ENCODE peak calls at places on chromosomes 5 and 9, in four cellular contexts. P, H, A and I are unnamed samples.

GRCh38 chr5:112957970-112958773 is 18.4 kb upstream of the DCP2 start:
- DNase-seq in P (no peak), H (peak; percentile 98), A (no peak), I (no peak)

GRCh38 chr5:156474251-156474650 is 147.3 kb downstream of the SGCD start:
- DNase-seq in P (no peak), H (peak; percentile 73), A (no peak), I (no peak)

GRCh38 chr5:113273949-113274348 is 160.8 kb downstream of the TSSK1B start:
- DNase-seq in P (no peak), H (no peak), A (no peak), I (no peak)

GRCh38 chr9:19828586-19828985 is 39.7 kb upstream of the SLC24A2 start:
- DNase-seq in P (no peak), H (no peak), A (no peak), I (no peak)

GRCh38 chr9:33447404-33448158 is at the start of gene AQP3:
- DNase-seq in P (peak; percentile 73), H (no peak), A (peak; percentile 76), I (peak; percentile 45)

GRCh38 chr9:7086389-7086788 is 328.6 kb downstream of the KDM4C start:
- DNase-seq in P (no peak), H (no peak), A (no peak), I (no peak)

GRCh38 chr5:73673161-73673591 is 47.2 kb downstream of the ARHGEF28 start:
- DNase-seq in P (no peak), H (peak; percentile 90), A (no peak), I (no peak)

GRCh38 chr5:173331956-173332479 is 3.8 kb upstream of the STC2 start:
- DNase-seq in P (peak; percentile 46), H (peak; percentile 83), A (peak; percentile 59), I (peak; percentile 84)

GRCh38 chr9:18907927-18908625 is 124.9 kb downstream of the SAXO1 start:
- DNase-seq in P (no peak), H (no peak), A (no peak), I (no peak)

GRCh38 chr5:152246401-152246800 is 158.7 kb downstream of the NMUR2 start:
- DNase-seq in P (no peak), H (peak; percentile 3), A (no peak), I (peak; percentile 52)

GRCh38 chr9:6354072-6354686 is 26.0 kb downstream of the TPD52L3 start:
- DNase-seq in P (peak; percentile 2), H (peak; percentile 77), A (peak; percentile 16), I (no peak)

GRCh38 chr9:88460583-88461332 is 72.5 kb downstream of the SPIN1 start:
- DNase-seq in P (no peak), H (no peak), A (no peak), I (no peak)

GRCh38 chr9:109536859-109537258 is 38.8 kb upstream of the PTPN3 start:
- DNase-seq in P (no peak), H (no peak), A (no peak), I (no peak)

DNA sequence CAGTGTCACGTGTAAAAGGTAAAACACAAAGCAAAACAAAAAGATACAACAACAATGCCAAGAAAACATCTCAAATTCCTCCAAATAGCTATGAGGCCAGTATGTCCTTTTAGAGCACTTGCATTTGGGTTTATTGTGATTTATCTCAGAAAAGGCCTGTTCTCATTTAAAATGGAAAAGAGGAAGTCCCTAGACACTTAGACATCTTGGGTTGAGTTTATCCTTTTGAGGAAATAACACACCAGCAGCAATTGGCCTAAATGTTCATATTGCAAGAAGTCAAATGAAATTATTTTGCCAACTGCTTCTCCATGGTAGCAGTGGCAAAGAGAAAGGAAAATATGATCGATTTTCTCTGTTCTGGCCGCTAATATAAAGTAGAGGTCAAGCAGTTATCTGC is 43.6 kb upstream of the TRMT10B start:
- DNase-seq in P (no peak), H (no peak), A (no peak), I (no peak)
- TF ChIP-seq CTCF in P (no peak), H (no peak), A (no peak), I (no peak)

DNA sequence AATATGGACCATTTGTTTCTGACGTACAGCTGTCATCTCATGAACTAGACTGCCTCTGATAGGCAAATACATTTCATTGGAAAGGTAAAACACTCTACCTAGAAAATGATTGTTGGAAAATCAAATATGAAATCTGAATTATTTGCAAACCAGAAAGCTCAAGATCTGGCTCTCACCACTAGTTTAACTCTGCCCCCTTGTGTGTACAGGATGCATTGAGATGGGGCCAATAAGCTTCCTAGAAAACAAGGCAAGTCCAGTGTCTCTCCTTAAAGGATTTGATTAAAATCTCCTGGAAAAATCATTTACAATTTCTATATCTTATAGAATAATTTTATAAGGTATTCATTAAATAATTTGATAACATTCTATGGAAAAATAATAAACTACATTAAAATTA is 311.9 kb upstream of the ANKH start:
- DNase-seq in P (no peak), H (peak; percentile 6), A (no peak), I (no peak)
- TF ChIP-seq CTCF in P (no peak), H (peak; percentile 24), A (no peak), I (no peak)

GRCh38 chr9:124859803-124860581 is 1.8 kb downstream of the RPL35 start:
- DNase-seq in P (no peak), H (no peak), A (no peak), I (no peak)
- TF ChIP-seq CTCF in P (no peak), H (no peak), A (no peak), I (no peak)

GRCh38 chr5:148514344-148514743 is 130.6 kb downstream of the FBXO38 start:
- DNase-seq in P (no peak), H (no peak), A (no peak), I (no peak)

GRCh38 chr5:148512498-148512897 is 128.7 kb downstream of the FBXO38 start:
- DNase-seq in P (no peak), H (no peak), A (no peak), I (no peak)

GRCh38 chr5:148511832-148512347 is 128.1 kb downstream of the FBXO38 start:
- DNase-seq in P (no peak), H (no peak), A (no peak), I (no peak)

GRCh38 chr5:148507644-148508043 is 123.9 kb downstream of the FBXO38 start:
- DNase-seq in P (no peak), H (no peak), A (no peak), I (no peak)

DNA sequence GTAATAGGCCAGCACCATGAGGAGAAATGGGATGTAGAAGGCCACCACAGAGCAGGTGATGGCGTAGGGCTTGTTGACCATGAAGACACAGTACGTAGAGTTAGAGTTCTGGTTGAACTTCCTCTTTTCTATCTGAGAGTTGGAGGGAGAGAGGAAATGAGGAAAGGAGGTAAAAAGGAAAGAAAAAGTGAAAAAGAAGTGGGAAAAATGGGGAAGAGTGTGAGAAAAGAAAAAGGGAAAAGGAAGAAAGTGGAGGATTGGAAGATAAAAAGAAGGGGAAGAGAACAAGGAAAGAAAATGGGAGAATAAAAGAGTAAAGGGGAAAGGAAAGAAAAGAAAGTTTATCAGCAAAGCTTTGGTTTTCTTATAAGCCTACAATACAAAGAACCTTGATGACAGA is 126.1 kb downstream of the FBXO38 start:
- DNase-seq in P (no peak), H (no peak), A (no peak), I (no peak)
- TF ChIP-seq CTCF in P (no peak), H (no peak), A (no peak), I (no peak)

DNA sequence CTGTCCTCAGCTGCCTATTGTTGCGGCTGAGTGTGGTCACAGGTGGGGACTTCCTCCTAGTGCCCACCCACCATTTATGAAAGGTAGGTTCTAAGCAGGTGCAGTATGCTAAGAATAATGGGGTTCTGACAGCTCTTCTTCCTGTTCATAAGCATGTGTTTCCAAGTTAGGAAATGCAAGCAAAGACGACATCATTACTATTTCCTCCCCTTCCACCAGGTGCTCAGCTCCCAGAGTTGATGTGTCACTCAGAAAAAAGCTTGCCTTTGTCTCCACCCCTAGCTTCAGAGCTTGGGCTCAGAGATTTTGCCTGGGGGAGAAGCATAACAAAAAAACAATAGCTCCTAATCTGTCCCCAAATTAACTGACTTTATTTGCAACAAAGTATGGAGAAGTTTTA is 1076.7 kb downstream of the NR2F1-AS1 start:
- DNase-seq in P (no peak), H (peak; percentile 5), A (no peak), I (no peak)
- TF ChIP-seq CTCF in P (no peak), H (no peak), A (no peak), I (no peak)

GRCh38 chr9:124868511-124869465 is 6.9 kb downstream of the ARPC5L start:
- DNase-seq in P (peak; percentile 84), H (peak; percentile 71), A (peak; percentile 88), I (peak; percentile 87)
- TF ChIP-seq CTCF in P (no peak), H (peak; percentile 31), A (no peak), I (no peak)

DNA sequence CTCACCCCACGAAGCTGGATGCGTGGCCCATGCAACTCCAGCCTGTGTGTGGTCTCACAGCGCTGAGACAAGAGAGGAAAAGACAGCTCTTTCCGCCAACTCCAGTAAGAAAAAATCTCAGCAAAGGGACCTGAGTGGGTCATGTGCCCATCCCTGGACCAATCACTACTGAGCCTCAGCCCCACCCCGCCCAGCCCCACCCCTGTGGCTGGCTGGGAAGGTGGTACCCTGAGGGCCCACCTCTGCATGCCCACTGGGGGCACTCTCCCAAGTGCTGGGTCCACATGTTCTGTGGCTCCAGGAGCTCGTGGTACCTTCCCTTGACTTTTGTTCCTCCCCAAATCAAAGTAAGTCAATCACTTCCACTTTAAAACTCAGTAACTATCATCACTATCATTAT is 105.1 kb upstream of the SMIM23 start:
- DNase-seq in P (no peak), H (no peak), A (no peak), I (no peak)
- TF ChIP-seq CTCF in P (no peak), H (no peak), A (no peak), I (no peak)

DNA sequence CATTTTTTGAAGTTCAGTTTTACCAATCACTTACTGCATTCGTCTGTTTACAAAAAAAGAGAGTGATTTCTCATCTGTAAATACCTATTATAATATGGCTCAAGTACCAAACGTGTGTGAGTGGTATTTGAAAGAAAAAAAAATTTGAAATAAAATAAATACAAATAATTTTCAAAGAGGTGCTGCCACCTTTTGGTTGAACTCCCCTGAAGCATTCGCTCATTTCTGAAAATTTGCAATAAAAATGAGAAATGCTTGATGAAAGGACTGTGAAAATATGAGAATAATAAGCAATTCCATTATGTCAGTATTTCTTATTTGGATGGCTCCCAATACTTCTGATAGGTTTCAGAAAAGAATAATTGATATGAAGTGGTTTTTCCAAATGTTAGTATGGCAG is 409.9 kb downstream of the CTNND2 start:
- DNase-seq in P (no peak), H (no peak), A (no peak), I (no peak)
- TF ChIP-seq CTCF in P (no peak), H (peak; percentile 45), A (no peak), I (peak; percentile 43)

GRCh38 chr5:54159153-54159836 is 151.1 kb downstream of the ARL15 start:
- DNase-seq in P (no peak), H (peak; percentile 69), A (no peak), I (no peak)
- TF ChIP-seq CTCF in P (no peak), H (no peak), A (no peak), I (no peak)